ENCODE peak calls at places on chromosomes 5 and 9, in six cellular contexts. A is NCI-H1105 treated with DMSO at 0.1 percent for 48 hours; T is iPS-NIHi11; Z is fibroblast of mammary gland; R is activated CD8-positive, alpha-beta memory T cell treated with anti-CD3 and anti-CD28 coated beads for 4 hours; N is AG09309. F is an unnamed sample.

GRCh38 chr9:137191245-137191644 is 2.8 kb downstream of the SSNA1 start:
- DNase-seq in A (no peak), R (no peak), Z (no peak), T (no peak), N (no peak), F (no peak)

GRCh38 chr5:150779397-150780179 is 1.0 kb downstream of the SMIM3 start:
- DNase-seq in T (no peak), A (no peak), Z (peak; percentile 75), N (no peak), R (no peak), F (no peak)

GRCh38 chr9:129962889-129963703 is 79.9 kb downstream of the FNBP1 start:
- DNase-seq in A (no peak), T (peak; percentile 44), R (peak; percentile 56), Z (peak; percentile 55), N (no peak), F (no peak)

GRCh38 chr9:76687861-76688374 is 76.3 kb upstream of the PCA3 start:
- DNase-seq in Z (peak; percentile 94), N (peak; percentile 23), T (no peak), A (no peak), R (no peak), F (no peak)

GRCh38 chr5:90940227-90940995 is 381.8 kb downstream of the ADGRV1 start:
- DNase-seq in T (peak; percentile 62), N (no peak), R (no peak), Z (peak; percentile 22), A (peak; percentile 37), F (peak; percentile 38)

GRCh38 chr5:67983251-67983941 is 232.2 kb upstream of the PIK3R1 start:
- DNase-seq in R (no peak), Z (peak; percentile 85), T (no peak), N (peak; percentile 93), A (no peak), F (no peak)

GRCh38 chr9:27457445-27457844 is 66.6 kb upstream of the IFNK start:
- DNase-seq in N (no peak), A (no peak), R (no peak), T (peak; percentile 73), Z (no peak), F (no peak)

GRCh38 chr5:17895296-17896058 is 261.2 kb downstream of the TAF11L14 start:
- DNase-seq in T (no peak), Z (peak; percentile 62), A (no peak), N (no peak), R (no peak), F (no peak)

GRCh38 chr9:79975471-79976316 is 403.9 kb downstream of the TLE4 start:
- DNase-seq in R (no peak), N (no peak), A (no peak), T (no peak), Z (no peak), F (peak; percentile 38)

GRCh38 chr5:1010641-1011046 is 2.0 kb downstream of the NKD2 start:
- DNase-seq in A (peak; percentile 62), T (no peak), Z (no peak), N (no peak), R (no peak), F (no peak)

GRCh38 chr9:91089405-91090131 is 272.1 kb downstream of the AUH start:
- DNase-seq in A (no peak), Z (peak; percentile 73), N (peak; percentile 47), T (no peak), R (no peak), F (no peak)

GRCh38 chr5:84568171-84568570 is 183.5 kb upstream of the EDIL3 start:
- DNase-seq in Z (no peak), R (no peak), N (no peak), A (no peak), T (no peak), F (no peak)

GRCh38 chr9:137237759-137238726 is 3.0 kb upstream of the TUBB4B start:
- DNase-seq in N (no peak), R (no peak), A (no peak), Z (no peak), T (no peak), F (no peak)

GRCh38 chr5:74647096-74647495 is 6.6 kb upstream of the ENC1 start:
- DNase-seq in N (no peak), A (peak; percentile 82), R (no peak), T (no peak), Z (no peak), F (no peak)

GRCh38 chr5:17400724-17401508 is 97.1 kb upstream of the TAF11L2 start:
- DNase-seq in N (no peak), T (no peak), R (no peak), Z (no peak), A (no peak), F (peak; percentile 10)

GRCh38 chr5:125722550-125722949 is 700.7 kb upstream of the GRAMD2B start:
- DNase-seq in R (no peak), A (no peak), T (no peak), N (no peak), Z (peak; percentile 17), F (no peak)

GRCh38 chr5:154140381-154140780 is 50.2 kb upstream of the GALNT10 start:
- DNase-seq in R (no peak), A (no peak), N (no peak), Z (no peak), T (no peak), F (no peak)

GRCh38 chr9:109906766-109907382 is 126.9 kb downstream of the PALM2AKAP2 start:
- DNase-seq in Z (peak; percentile 30), A (no peak), T (no peak), R (no peak), N (no peak), F (no peak)

GRCh38 chr9:6132650-6133049 is 83.0 kb upstream of the IL33 start:
- DNase-seq in A (no peak), T (no peak), Z (no peak), N (no peak), R (no peak), F (no peak)

GRCh38 chr5:95791751-95792150 is 30.8 kb downstream of the GLRX start:
- DNase-seq in Z (no peak), R (no peak), A (no peak), N (no peak), T (no peak), F (no peak)